ENCODE peak calls at places on chromosome 7, in six cellular contexts. A, K, V, B, S and R are unnamed samples.

GRCh38 chr7:139396323-139396951 is 36.7 kb downstream of the LUC7L2 start:
- DNase-seq in B (no peak), V (peak), S (no peak), A (no peak), K (no peak), R (peak)

GRCh38 chr7:44994877-44995554 is 5.0 kb upstream of the CCM2 start:
- DNase-seq in A (no peak), K (no peak), V (no peak), S (no peak), B (no peak), R (no peak)

GRCh38 chr7:11228515-11228914 is 254.8 kb downstream of the PHF14 start:
- DNase-seq in B (no peak), K (no peak), A (peak), V (no peak), S (peak), R (no peak)

GRCh38 chr7:157445246-157445955 is 108.6 kb downstream of the DNAJB6 start:
- DNase-seq in K (no peak), V (no peak), A (peak), B (peak), S (no peak), R (no peak)

GRCh38 chr7:45088821-45089313 is at the start of gene NACAD:
- DNase-seq in K (no peak), V (peak), A (peak), S (peak), B (peak), R (no peak)

GRCh38 chr7:141431143-141431479 is 120.1 kb upstream of the AGK start:
- DNase-seq in V (no peak), K (no peak), S (no peak), A (no peak), B (no peak), R (no peak)

GRCh38 chr7:19061331-19061730 is 56.1 kb downstream of the TWIST1 start:
- DNase-seq in V (peak), K (no peak), S (no peak), B (no peak), A (no peak), R (no peak)

GRCh38 chr7:142859829-142860228 is 5.0 kb downstream of the EPHB6 start:
- DNase-seq in S (no peak), A (no peak), B (no peak), V (peak), K (no peak), R (peak)

GRCh38 chr7:25843467-25843866 is 308.5 kb upstream of the NFE2L3 start:
- DNase-seq in B (no peak), V (no peak), S (no peak), K (no peak), A (no peak), R (no peak)

GRCh38 chr7:70856889-70857511 is 274.9 kb upstream of the GALNT17 start:
- DNase-seq in S (peak), A (peak), B (peak), K (peak), V (peak), R (peak)

GRCh38 chr7:95976369-95976768 is 204.0 kb downstream of the DYNC1I1 start:
- DNase-seq in A (no peak), K (no peak), S (no peak), V (no peak), B (no peak), R (no peak)

GRCh38 chr7:149197675-149198074 is 2.3 kb downstream of the ZNF282 start:
- DNase-seq in S (no peak), V (no peak), B (no peak), K (no peak), A (peak), R (peak)

GRCh38 chr7:44368885-44369284 is 43.5 kb upstream of the CAMK2B start:
- DNase-seq in V (no peak), S (no peak), A (no peak), B (no peak), K (no peak), R (no peak)

GRCh38 chr7:121083790-121084251 is 95.3 kb downstream of the CPED1 start:
- DNase-seq in A (no peak), B (no peak), S (no peak), K (no peak), V (peak), R (peak)

GRCh38 chr7:108454674-108455523 is 1.3 kb downstream of the NRCAM start:
- DNase-seq in A (peak), K (no peak), S (no peak), V (peak), B (peak), R (peak)

GRCh38 chr7:40374575-40374974 is 239.8 kb downstream of the SUGCT start:
- DNase-seq in A (no peak), S (no peak), K (no peak), B (no peak), V (no peak), R (peak)

GRCh38 chr7:78777844-78778243 is 675.6 kb downstream of the MAGI2 start:
- DNase-seq in B (no peak), K (no peak), V (peak), A (no peak), S (no peak), R (peak)

GRCh38 chr7:119010635-119011034 is 786.1 kb downstream of the ANKRD7 start:
- DNase-seq in S (no peak), V (no peak), A (no peak), K (no peak), B (no peak), R (no peak)

GRCh38 chr7:127589901-127590300 is 1.7 kb downstream of the ARF5 start:
- DNase-seq in B (no peak), S (no peak), A (no peak), V (no peak), K (no peak), R (no peak)
- H3K4me3 ChIP-seq in B (no peak), S (no peak), A (no peak), V (no peak), K (no peak), R (no peak)

DNA sequence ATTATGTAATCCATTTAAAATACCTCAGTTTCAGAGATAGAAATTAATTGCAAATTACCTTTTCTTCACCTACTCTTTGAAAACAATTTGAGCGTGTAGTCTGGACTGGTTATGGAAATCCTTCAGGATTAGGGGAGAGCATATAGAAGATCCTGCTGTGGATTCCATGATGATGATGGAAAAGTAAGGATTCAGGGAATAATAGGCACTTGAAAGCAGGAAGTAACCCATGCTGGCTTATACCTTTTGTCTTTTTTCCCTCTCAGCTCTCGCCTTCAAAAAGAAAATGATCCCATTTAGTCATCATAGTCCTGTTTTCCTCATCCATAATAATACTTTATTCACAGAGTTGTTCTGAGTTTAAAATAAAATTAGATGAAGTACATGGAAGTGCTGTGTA is 4.4 kb downstream of the HBP1 start:
- DNase-seq in V (no peak), S (no peak), A (no peak), B (peak), K (no peak), R (no peak)
- H3K4me3 ChIP-seq in V (no peak), S (peak), A (no peak), B (no peak), K (no peak), R (no peak)

DNA sequence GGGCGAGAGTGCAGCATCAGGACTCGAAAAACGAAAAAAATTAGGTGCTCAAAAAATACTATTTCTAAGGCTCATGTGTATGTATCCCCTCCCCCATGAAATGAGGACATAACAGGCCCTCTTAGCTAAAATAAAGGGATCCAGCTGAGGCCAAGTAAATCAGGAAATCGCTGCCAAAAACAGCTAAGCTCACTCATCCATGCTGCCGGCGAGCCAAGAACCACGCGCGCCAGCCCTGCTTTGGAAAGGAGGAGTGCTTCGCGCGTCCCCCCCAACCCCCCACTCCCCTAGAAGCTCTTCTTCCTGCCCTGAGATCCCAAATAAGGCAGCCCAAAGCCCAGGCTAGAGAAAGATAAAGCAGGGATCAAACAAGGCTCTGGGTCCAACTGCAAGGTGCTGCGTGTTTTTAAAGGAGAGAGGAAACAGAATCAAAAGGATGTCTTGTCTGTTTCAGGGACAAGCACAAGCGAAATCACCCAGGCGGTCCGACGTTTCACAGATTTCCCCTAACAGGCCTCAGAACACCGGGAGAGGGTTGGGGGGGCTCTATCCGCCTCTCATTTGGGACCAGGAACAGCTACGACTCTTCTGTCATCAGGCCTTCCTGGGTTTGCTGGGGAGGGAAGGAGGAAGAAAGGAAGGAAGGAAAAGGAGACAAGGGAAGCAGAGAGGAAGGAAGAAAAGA is 168.3 kb upstream of the AUTS2 start:
- DNase-seq in K (no peak), B (no peak), V (peak), A (no peak), S (peak), R (no peak)
- H3K4me3 ChIP-seq in K (no peak), B (no peak), V (no peak), A (no peak), S (peak), R (no peak)

DNA sequence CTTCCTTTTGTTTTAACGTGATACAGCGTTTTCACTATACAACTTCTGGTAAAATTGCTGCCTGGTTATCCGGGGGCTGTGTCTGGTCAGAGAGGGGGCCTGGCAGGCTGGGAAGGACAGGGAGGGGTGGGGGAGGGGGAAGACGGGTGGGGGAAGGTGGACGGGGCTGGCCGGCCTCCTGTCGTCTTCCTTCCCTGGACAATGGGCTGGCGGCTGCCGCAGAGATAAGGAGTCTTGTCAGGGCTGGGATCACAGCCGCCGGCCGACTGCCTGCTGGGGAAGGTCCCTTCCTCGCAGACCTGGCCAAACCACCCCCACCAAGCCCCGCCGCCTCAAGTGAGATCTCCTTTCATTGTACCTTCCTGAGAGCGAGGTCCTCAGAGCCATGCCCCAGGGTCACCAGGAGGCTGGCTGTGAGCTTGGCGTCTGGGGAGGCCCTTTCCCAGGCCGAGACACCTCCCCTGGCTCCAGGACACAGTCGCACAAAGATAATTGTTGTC is 151.2 kb upstream of the TNRC18 start:
- DNase-seq in S (no peak), K (no peak), A (no peak), V (no peak), B (peak), R (no peak)
- H3K4me3 ChIP-seq in S (no peak), K (no peak), A (peak), V (no peak), B (no peak), R (no peak)

GRCh38 chr7:50088463-50089129 is 4.5 kb downstream of the ZPBP start:
- DNase-seq in A (no peak), V (no peak), S (no peak), B (no peak), K (no peak), R (peak)

DNA sequence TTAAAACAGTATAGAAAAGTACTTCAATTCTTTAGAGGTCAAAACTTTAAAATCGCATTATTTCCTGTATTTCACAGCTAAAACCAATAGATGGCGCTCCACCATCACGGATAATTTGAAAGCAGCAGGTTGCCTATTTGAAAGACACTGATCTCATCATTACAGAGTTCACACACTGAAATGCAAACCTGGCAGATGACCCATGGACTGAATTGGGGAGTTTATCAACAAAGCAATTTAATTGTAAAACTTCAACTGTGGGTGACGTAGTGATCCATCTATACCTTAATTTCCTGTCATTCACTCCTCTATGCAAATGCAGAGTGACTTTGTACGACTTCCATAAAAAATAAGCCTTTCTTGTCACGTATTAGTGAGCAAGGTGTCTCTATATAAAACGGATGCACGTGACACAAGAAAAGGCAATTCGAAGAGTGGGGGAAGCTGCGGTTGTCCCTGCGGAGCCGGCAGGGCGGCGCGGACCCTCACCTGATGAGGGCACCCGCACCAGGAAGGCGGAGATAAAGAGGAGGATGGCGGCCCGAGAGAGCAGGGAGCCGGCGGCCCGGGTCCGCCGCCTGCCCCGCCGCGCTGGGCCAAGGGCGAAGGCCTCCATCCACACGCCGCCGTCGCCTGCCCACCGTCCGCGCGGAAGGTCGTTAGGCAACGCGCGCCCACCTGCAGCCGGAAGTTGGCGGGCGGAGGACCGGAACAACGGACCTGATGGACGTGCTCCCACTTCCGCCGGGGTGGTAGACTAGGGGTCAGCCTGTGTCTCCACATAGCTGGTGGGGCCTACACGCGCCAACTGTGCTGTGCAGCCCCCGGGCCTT is at the start of gene ZPBP:
- DNase-seq in V (peak), S (no peak), K (peak), B (peak), A (peak), R (peak)
- H3K4me3 ChIP-seq in V (peak), S (peak), K (no peak), B (peak), A (peak), R (peak)

GRCh38 chr7:7688310-7688709 is 30.1 kb downstream of the RPA3 start:
- DNase-seq in A (no peak), B (no peak), S (no peak), V (no peak), K (no peak), R (no peak)
- H3K4me3 ChIP-seq in A (no peak), B (no peak), S (no peak), V (no peak), K (no peak), R (no peak)

DNA sequence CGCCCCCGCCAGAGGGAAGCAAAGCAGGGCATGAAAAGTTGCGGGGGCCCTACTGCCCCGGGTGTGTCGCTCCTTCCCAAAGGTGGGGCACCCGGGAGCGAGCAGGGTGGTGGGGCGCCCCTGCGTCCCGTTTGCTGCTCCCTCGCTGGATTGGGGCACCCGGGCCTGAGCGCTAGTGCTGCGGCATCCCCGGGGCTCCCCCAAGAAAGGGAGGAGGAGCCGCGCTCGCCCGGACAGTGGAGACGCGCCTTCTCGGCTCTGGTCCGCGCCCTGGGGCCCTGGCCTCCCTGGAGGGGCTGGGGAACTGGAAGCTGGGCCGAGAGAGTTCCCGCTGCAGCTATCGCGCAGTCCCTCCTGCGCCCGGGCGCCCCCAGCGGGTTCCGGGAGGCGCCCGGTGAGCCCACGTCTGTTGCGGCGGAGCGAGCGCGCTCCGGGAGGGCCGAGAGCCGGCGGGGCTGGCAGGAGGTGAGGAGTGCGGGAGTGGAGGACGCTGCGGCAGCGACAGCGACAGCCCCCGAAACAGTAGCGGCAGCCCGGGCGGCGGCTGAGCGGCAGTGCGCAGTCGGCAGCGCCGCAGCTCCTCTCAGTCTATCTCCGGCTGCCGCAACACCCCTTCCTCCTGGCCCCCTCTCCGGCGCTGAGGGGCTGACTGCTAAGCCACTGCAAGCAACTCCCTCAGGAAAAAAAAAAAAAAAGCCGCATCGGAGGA is 505 bp upstream of the BMPER start:
- DNase-seq in S (no peak), V (no peak), A (peak), B (peak), K (no peak), R (peak)
- H3K4me3 ChIP-seq in S (peak), V (peak), A (peak), B (peak), K (peak), R (peak)

DNA sequence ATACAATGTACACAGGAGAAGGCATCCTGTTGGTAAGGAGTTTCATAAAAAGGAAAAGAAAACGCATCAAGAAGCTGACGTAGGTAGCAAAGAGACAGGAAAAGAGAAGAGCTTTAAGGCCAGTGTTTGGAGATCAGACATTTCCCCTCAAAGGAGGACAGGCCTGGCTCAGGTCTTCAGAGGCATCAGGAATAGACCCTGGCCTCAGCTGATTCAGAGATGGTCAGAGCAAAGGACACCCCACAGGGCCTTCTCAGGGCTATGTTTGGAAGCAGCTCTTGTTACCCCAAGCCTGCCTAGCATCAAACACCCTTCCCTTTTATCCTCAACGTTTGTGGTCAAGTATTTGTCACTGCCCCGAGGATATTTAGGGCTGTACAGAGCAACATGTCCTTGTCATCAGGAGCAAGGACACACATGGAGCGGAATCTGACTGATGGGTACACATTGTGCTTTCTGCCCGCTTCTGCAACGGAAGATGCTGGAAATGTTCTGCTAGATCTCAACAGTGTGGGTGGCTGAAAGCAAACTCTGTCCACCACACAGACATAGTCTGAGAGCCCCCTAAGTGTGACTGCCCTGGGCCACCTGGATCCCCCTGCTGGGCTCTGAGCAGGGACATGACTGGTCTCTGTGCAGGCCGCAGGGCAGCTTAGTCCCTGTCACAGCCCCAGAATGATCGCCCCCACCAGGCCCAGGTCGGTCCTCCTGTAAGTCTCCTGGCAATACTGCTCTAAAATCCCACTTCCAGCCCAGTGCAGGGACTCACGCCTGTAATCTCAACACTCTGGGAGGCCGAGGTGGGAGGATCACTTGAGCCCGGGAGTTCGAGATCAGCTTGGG is 1.0 kb upstream of the ZDHHC4 start:
- DNase-seq in V (no peak), A (no peak), K (no peak), S (no peak), B (peak), R (no peak)
- H3K4me3 ChIP-seq in V (no peak), A (peak), K (peak), S (peak), B (peak), R (no peak)